ENCODE peak calls at places on chromosomes 3 and 15, in four cellular contexts. One of them, this sample, is unnamed. For H3K4me1, the result is how much of the 10 kb centered on the place peaks cover.

GRCh38 chr3:17039579-17039978 is 154.8 kb downstream of the PLCL2 start:
- DNase-seq in HepG2: no peak
- DNase-seq in K562: no peak
- DNase-seq in HCT116: peak
- DNase-seq in this sample: peak

GRCh38 chr3:57011022-57011421 is 49.4 kb upstream of the SPATA12 start:
- DNase-seq in HepG2: no peak
- DNase-seq in K562: no peak
- DNase-seq in HCT116: no peak
- DNase-seq in this sample: no peak

GRCh38 chr3:32305477-32305876 is 67.0 kb downstream of the CMTM8 start:
- DNase-seq in HepG2: no peak
- DNase-seq in K562: no peak
- DNase-seq in HCT116: no peak
- DNase-seq in this sample: no peak

GRCh38 chr3:9622438-9622837 is 26.9 kb upstream of the MTMR14 start:
- DNase-seq in HepG2: no peak
- DNase-seq in K562: no peak
- DNase-seq in HCT116: no peak
- DNase-seq in this sample: no peak

GRCh38 chr3:178001670-178002101 is 534.5 kb upstream of the KCNMB2 start:
- DNase-seq in HepG2: no peak
- DNase-seq in K562: no peak
- DNase-seq in HCT116: no peak
- DNase-seq in this sample: no peak

GRCh38 chr3:194475978-194476377 is 10.8 kb downstream of the ATP13A3 start:
- DNase-seq in HepG2: no peak
- DNase-seq in K562: no peak
- DNase-seq in HCT116: no peak
- DNase-seq in this sample: no peak

GRCh38 chr15:83698294-83698693 is 44.4 kb downstream of the ADAMTSL3 start:
- DNase-seq in HepG2: no peak
- DNase-seq in K562: no peak
- DNase-seq in HCT116: no peak
- DNase-seq in this sample: no peak

GRCh38 chr3:106345353-106346027 is 476.7 kb upstream of the CBLB start:
- DNase-seq in HepG2: no peak
- DNase-seq in K562: no peak
- DNase-seq in HCT116: no peak
- DNase-seq in this sample: no peak

GRCh38 chr3:181329024-181329423 is 339.5 kb upstream of the DNAJC19 start:
- DNase-seq in HepG2: no peak
- DNase-seq in K562: no peak
- DNase-seq in HCT116: no peak
- DNase-seq in this sample: no peak

GRCh38 chr15:38864827-38865604 is 300.4 kb upstream of the RASGRP1 start:
- DNase-seq in HepG2: no peak
- DNase-seq in K562: no peak
- DNase-seq in HCT116: no peak
- DNase-seq in this sample: no peak

DNA sequence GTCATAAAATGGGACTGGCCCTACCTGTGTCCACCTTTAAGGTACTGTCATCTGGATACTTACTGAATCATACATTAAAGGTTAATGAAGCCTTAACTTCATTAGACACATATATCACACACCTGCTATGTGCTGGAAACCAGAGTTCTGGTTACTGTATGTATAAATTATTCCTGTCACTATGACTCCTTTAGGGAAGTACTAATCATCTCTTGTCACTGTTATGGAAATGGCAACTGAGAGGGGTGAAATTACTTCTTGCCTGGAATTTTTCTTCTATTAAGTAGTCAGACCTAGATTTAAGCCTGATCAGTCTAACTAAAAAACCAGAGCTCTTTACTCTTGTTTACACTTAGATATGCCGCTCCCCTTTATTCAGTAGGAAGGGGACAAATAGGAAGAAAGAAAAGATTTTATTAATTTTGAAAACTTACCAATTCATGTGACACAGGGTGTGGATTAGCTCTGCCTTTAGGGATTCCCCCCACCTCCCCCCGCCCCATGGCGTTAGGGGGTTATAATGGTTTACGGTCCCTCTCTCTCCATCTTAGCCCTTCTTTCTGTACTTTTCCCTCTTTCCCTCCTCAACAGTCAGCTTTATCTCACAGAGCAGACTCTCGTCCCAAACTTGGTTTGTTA is 152.6 kb downstream of the KLHL25 start:
- DNase-seq in HepG2: no peak
- DNase-seq in K562: no peak
- DNase-seq in HCT116: no peak
- DNase-seq in this sample: no peak
- H3K4me1 ChIP-seq in HepG2: under half
- H3K4me1 ChIP-seq in K562: under half
- H3K4me1 ChIP-seq in HCT116: under half
- H3K4me1 ChIP-seq in this sample: under half

GRCh38 chr3:188153498-188153948 is 434 bp upstream of the LPP start:
- DNase-seq in HepG2: peak
- DNase-seq in K562: no peak
- DNase-seq in HCT116: peak
- DNase-seq in this sample: peak

GRCh38 chr3:188152660-188153497 is 1.1 kb upstream of the LPP start:
- DNase-seq in HepG2: no peak
- DNase-seq in K562: no peak
- DNase-seq in HCT116: no peak
- DNase-seq in this sample: no peak

GRCh38 chr3:188154758-188155574 is 1.0 kb downstream of the LPP start:
- DNase-seq in HepG2: no peak
- DNase-seq in K562: no peak
- DNase-seq in HCT116: no peak
- DNase-seq in this sample: no peak

GRCh38 chr3:188156051-188156450 is 2.1 kb downstream of the LPP start:
- DNase-seq in HepG2: no peak
- DNase-seq in K562: no peak
- DNase-seq in HCT116: no peak
- DNase-seq in this sample: no peak

GRCh38 chr3:188153949-188154757 is at the start of gene LPP:
- DNase-seq in HepG2: peak
- DNase-seq in K562: no peak
- DNase-seq in HCT116: no peak
- DNase-seq in this sample: no peak
- TF ChIP-seq POLR2AphosphoS5 in HepG2: peak
- TF ChIP-seq POLR2AphosphoS5 in K562: no peak
- TF ChIP-seq POLR2AphosphoS5 in HCT116: peak
- TF ChIP-seq POLR2AphosphoS5 in this sample: no peak

GRCh38 chr15:51312132-51312531 is 26.3 kb downstream of the CYP19A1 start:
- DNase-seq in HepG2: peak
- DNase-seq in K562: no peak
- DNase-seq in HCT116: no peak
- DNase-seq in this sample: no peak

GRCh38 chr15:51307325-51307724 is 31.1 kb downstream of the CYP19A1 start:
- DNase-seq in HepG2: no peak
- DNase-seq in K562: no peak
- DNase-seq in HCT116: no peak
- DNase-seq in this sample: no peak

GRCh38 chr15:51310064-51310463 is 28.3 kb downstream of the CYP19A1 start:
- DNase-seq in HepG2: no peak
- DNase-seq in K562: no peak
- DNase-seq in HCT116: no peak
- DNase-seq in this sample: no peak

GRCh38 chr15:51311510-51311909 is 26.9 kb downstream of the CYP19A1 start:
- DNase-seq in HepG2: peak
- DNase-seq in K562: no peak
- DNase-seq in HCT116: no peak
- DNase-seq in this sample: no peak

GRCh38 chr15:51307811-51308210 is 30.6 kb downstream of the CYP19A1 start:
- DNase-seq in HepG2: no peak
- DNase-seq in K562: no peak
- DNase-seq in HCT116: no peak
- DNase-seq in this sample: no peak
- TF ChIP-seq TCF7L2 in HepG2: no peak
- TF ChIP-seq TCF7L2 in K562: no peak
- TF ChIP-seq TCF7L2 in HCT116: no peak
- TF ChIP-seq TCF7L2 in this sample: no peak

GRCh38 chr15:60647246-60647645 is 168.3 kb upstream of the ICE2 start:
- DNase-seq in HepG2: no peak
- DNase-seq in K562: no peak
- DNase-seq in HCT116: no peak
- DNase-seq in this sample: no peak

GRCh38 chr15:60646595-60646994 is 167.7 kb upstream of the ICE2 start:
- DNase-seq in HepG2: no peak
- DNase-seq in K562: no peak
- DNase-seq in HCT116: no peak
- DNase-seq in this sample: no peak

GRCh38 chr15:60643490-60644040 is 164.6 kb upstream of the ICE2 start:
- DNase-seq in HepG2: no peak
- DNase-seq in K562: no peak
- DNase-seq in HCT116: no peak
- DNase-seq in this sample: no peak

GRCh38 chr15:60648928-60649679 is 170.2 kb upstream of the ICE2 start:
- DNase-seq in HepG2: no peak
- DNase-seq in K562: no peak
- DNase-seq in HCT116: no peak
- DNase-seq in this sample: no peak

GRCh38 chr15:60644903-60645302 is 166.0 kb upstream of the ICE2 start:
- DNase-seq in HepG2: no peak
- DNase-seq in K562: no peak
- DNase-seq in HCT116: no peak
- DNase-seq in this sample: no peak
- H3K4me1 ChIP-seq in HepG2: under half
- H3K4me1 ChIP-seq in K562: under half
- H3K4me1 ChIP-seq in HCT116: under half
- H3K4me1 ChIP-seq in this sample: under half

GRCh38 chr3:94292151-94292550 is 229.3 kb downstream of the NSUN3 start:
- DNase-seq in HepG2: no peak
- DNase-seq in K562: no peak
- DNase-seq in HCT116: no peak
- DNase-seq in this sample: no peak

GRCh38 chr3:94291686-94292085 is 228.8 kb downstream of the NSUN3 start:
- DNase-seq in HepG2: no peak
- DNase-seq in K562: no peak
- DNase-seq in HCT116: no peak
- DNase-seq in this sample: no peak

GRCh38 chr3:94299741-94300140 is 236.9 kb downstream of the NSUN3 start:
- DNase-seq in HepG2: no peak
- DNase-seq in K562: no peak
- DNase-seq in HCT116: no peak
- DNase-seq in this sample: no peak

GRCh38 chr3:94294806-94295205 is 231.9 kb downstream of the NSUN3 start:
- DNase-seq in HepG2: no peak
- DNase-seq in K562: no peak
- DNase-seq in HCT116: no peak
- DNase-seq in this sample: no peak

GRCh38 chr3:94293793-94294195 is 230.9 kb downstream of the NSUN3 start:
- DNase-seq in HepG2: no peak
- DNase-seq in K562: no peak
- DNase-seq in HCT116: no peak
- DNase-seq in this sample: no peak
- TF ChIP-seq POLR2AphosphoS5 in HepG2: no peak
- TF ChIP-seq POLR2AphosphoS5 in K562: no peak
- TF ChIP-seq POLR2AphosphoS5 in HCT116: no peak
- TF ChIP-seq POLR2AphosphoS5 in this sample: no peak

GRCh38 chr3:67947808-67948508 is 293.5 kb upstream of the SUCLG2 start:
- DNase-seq in HepG2: peak
- DNase-seq in K562: no peak
- DNase-seq in HCT116: no peak
- DNase-seq in this sample: no peak
- TF ChIP-seq TCF7L2 in HepG2: no peak
- TF ChIP-seq TCF7L2 in K562: no peak
- TF ChIP-seq TCF7L2 in HCT116: no peak
- TF ChIP-seq TCF7L2 in this sample: no peak

This sample was measured in Panc1.